ENCODE peak calls at places on chromosomes 5 and 9, in four cellular contexts. One of them, this sample, is unnamed.

GRCh38 chr9:32550046-32550608 is 2.0 kb upstream of the SMIM27 start:
- DNase-seq in BJ: no peak
- DNase-seq in A549: peak
- DNase-seq in AG04449: no peak
- DNase-seq in this sample: peak

GRCh38 chr5:28926422-28926821 is 1888.0 kb upstream of the CDH9 start:
- DNase-seq in AG04449: no peak
- DNase-seq in BJ: no peak
- DNase-seq in A549: no peak
- DNase-seq in this sample: no peak

GRCh38 chr5:75509956-75510355 is 1.5 kb downstream of the CERT1 start:
- DNase-seq in BJ: no peak
- DNase-seq in A549: no peak
- DNase-seq in AG04449: peak
- DNase-seq in this sample: no peak

GRCh38 chr5:57216714-57217113 is 42.9 kb downstream of the GPBP1 start:
- DNase-seq in BJ: no peak
- DNase-seq in AG04449: no peak
- DNase-seq in A549: no peak
- DNase-seq in this sample: no peak

GRCh38 chr5:95631991-95632675 is 12.2 kb downstream of the GPR150 start:
- DNase-seq in A549: no peak
- DNase-seq in BJ: no peak
- DNase-seq in AG04449: no peak
- DNase-seq in this sample: peak

GRCh38 chr5:83683836-83684235 is 36.8 kb downstream of the HAPLN1 start:
- DNase-seq in AG04449: no peak
- DNase-seq in A549: no peak
- DNase-seq in BJ: no peak
- DNase-seq in this sample: no peak

GRCh38 chr9:95383198-95383673 is 65.7 kb upstream of the FANCC start:
- DNase-seq in AG04449: peak
- DNase-seq in BJ: peak
- DNase-seq in A549: peak
- DNase-seq in this sample: no peak

GRCh38 chr5:81080809-81081460 is 120.8 kb downstream of the RASGRF2 start:
- DNase-seq in AG04449: no peak
- DNase-seq in A549: no peak
- DNase-seq in BJ: no peak
- DNase-seq in this sample: no peak

GRCh38 chr5:174503461-174504265 is 220.7 kb upstream of the MSX2 start:
- DNase-seq in AG04449: peak
- DNase-seq in A549: peak
- DNase-seq in BJ: peak
- DNase-seq in this sample: no peak

GRCh38 chr5:168282120-168282519 is 9.3 kb upstream of the WWC1 start:
- DNase-seq in BJ: no peak
- DNase-seq in AG04449: peak
- DNase-seq in A549: no peak
- DNase-seq in this sample: no peak

DNA sequence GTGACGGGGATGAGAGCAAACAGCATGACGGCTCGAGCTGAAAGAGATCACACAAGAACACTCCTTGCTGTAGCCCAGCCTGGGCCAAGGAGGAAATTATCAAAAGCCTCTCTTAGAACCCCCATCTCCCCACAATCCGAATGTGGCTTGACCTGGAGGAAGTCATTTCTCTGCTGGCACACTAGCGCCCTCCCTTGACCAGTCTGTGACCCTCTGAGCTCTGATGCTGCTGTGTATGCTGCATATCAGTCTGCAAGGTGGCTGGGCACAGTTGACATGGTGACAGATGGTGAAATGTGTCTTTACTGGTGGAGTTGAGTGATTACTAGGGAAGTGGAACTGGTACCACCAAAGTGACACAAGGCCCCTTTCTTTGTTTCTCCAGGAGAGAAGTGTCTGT is 3.3 kb downstream of the SLC46A2 start:
- DNase-seq in BJ: no peak
- DNase-seq in AG04449: no peak
- DNase-seq in A549: no peak
- DNase-seq in this sample: no peak
- TF ChIP-seq CTCF in BJ: no peak
- TF ChIP-seq CTCF in AG04449: no peak
- TF ChIP-seq CTCF in A549: no peak
- TF ChIP-seq CTCF in this sample: peak

GRCh38 chr9:4764033-4764432 is 23.0 kb upstream of the AK3 start:
- DNase-seq in A549: no peak
- DNase-seq in AG04449: no peak
- DNase-seq in BJ: no peak
- DNase-seq in this sample: no peak

GRCh38 chr9:4768681-4769080 is 24.1 kb upstream of the RCL1 start:
- DNase-seq in AG04449: no peak
- DNase-seq in BJ: no peak
- DNase-seq in A549: no peak
- DNase-seq in this sample: no peak

GRCh38 chr9:4762108-4762888 is 21.3 kb upstream of the AK3 start:
- DNase-seq in A549: peak
- DNase-seq in AG04449: no peak
- DNase-seq in BJ: no peak
- DNase-seq in this sample: peak

GRCh38 chr9:4760122-4760521 is 19.1 kb upstream of the AK3 start:
- DNase-seq in BJ: no peak
- DNase-seq in A549: no peak
- DNase-seq in AG04449: no peak
- DNase-seq in this sample: no peak

DNA sequence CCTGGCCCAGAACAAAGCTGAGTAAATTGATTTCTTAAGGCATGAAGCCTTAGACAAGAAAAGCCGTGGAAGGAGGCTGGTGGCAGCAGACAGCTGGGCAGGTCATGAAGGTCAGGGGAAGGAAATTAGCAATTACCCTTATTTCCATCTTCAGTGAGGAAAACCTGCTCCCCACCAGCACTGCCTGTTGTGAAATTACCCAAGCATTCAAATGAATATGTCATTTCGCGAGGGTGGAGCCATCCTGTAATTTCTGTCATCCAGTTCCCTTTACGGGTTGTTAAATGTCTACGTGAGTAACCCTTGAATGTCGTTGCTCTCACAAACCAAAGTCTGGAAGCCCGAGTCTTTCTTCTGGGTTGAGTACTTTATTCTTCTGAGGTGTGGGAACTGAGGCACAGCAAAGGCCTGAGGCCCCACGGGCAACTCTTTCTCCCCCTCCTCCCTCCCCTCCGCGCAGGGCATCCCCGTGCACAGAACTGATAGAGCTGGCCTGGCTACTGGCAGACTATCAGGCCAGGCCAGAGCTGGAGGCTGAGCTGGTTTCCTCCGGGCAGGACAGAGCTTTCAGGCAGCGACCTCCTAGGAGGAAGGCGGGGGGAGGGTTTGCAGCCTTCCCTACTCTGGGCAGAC is 22.0 kb upstream of the AK3 start:
- DNase-seq in BJ: no peak
- DNase-seq in AG04449: no peak
- DNase-seq in A549: no peak
- DNase-seq in this sample: no peak
- H3K4me3 ChIP-seq in BJ: no peak
- H3K4me3 ChIP-seq in AG04449: no peak
- H3K4me3 ChIP-seq in A549: no peak
- H3K4me3 ChIP-seq in this sample: peak

DNA sequence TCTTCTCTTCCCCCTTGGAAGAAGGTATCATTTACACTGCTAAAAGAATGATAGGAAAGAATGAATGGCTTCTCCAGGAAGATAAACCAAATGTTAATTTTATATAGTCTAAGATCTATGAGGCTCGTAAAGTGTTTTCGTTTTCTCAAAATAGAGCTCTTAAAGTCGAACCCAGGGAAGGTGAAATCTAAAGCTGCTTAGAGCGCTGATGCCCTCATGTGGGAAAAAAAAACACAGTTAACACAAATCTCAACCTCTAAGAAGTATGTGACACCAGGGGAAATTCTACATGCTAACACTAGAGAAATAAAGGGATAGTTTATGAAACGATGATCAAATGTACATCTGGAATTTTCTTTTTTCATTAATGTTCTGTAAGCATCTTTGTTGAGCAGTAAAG is 257.9 kb downstream of the RASEF start:
- DNase-seq in A549: no peak
- DNase-seq in BJ: no peak
- DNase-seq in AG04449: no peak
- DNase-seq in this sample: no peak
- TF ChIP-seq CTCF in A549: no peak
- TF ChIP-seq CTCF in BJ: no peak
- TF ChIP-seq CTCF in AG04449: no peak
- TF ChIP-seq CTCF in this sample: no peak

GRCh38 chr9:13035822-13036221 is 243.7 kb downstream of the MPDZ start:
- DNase-seq in BJ: no peak
- DNase-seq in A549: no peak
- DNase-seq in AG04449: no peak
- DNase-seq in this sample: no peak

GRCh38 chr9:13032585-13032984 is 246.9 kb downstream of the MPDZ start:
- DNase-seq in BJ: no peak
- DNase-seq in A549: no peak
- DNase-seq in AG04449: no peak
- DNase-seq in this sample: no peak

GRCh38 chr9:13034696-13035006 is 244.8 kb downstream of the MPDZ start:
- DNase-seq in A549: no peak
- DNase-seq in BJ: no peak
- DNase-seq in AG04449: no peak
- DNase-seq in this sample: no peak

DNA sequence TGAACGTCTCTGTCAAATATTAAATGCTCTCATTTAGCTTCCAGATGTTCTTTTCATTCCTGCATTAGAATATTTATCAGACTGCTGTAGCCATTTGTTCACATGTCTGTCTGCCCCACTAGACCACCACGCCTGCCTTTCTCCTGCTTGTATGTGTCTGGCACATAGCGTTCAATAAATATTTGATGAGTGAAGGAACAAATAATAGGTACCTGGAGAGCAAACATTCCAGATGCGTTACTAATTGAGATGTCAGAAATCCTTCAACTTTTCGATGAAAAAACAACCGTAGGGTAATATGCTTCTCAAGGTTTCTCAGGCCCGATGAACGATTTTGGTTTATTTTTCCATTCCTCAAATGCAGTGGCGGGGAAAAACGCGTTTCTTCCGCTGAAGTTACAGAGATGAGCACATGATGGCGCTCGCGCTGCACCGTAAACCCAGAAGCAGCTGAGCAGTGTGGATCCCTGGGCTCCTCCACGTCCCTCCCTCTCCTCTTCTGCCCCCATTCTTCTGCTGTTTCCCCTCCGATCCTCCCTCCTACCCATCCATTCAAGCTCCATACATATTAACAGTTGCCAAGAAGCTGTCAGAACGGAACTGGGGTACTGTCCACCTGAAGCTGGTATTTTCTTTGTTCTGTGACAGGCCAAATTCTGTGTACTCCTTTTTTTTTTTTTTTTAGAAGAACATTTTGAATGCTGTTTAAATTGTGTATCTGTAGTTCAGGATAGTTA is 245.4 kb downstream of the MPDZ start:
- DNase-seq in AG04449: no peak
- DNase-seq in A549: peak
- DNase-seq in BJ: no peak
- DNase-seq in this sample: peak
- H3K4me3 ChIP-seq in AG04449: peak
- H3K4me3 ChIP-seq in A549: peak
- H3K4me3 ChIP-seq in BJ: no peak
- H3K4me3 ChIP-seq in this sample: peak

DNA sequence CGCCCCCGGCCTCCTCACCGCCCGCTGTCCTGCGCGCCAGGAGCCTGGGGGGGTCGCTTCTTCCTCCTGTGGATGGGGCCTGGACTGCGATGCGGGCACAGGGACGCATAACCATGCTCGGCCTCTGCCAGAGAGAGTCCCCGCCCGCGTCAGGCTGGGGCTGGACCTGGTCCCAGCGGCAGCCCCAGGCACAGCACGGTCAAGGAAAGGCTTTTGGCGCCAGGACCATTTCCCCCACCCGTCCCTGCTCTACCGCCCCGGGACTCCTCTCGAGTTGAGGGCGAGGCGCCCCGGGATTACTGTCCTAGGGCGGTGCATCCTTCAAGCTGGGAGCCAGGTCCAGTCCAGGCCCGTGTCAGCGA is 356 bp downstream of the MXD3 start:
- DNase-seq in BJ: no peak
- DNase-seq in A549: no peak
- DNase-seq in AG04449: no peak
- DNase-seq in this sample: no peak
- TF ChIP-seq CTCF in BJ: no peak
- TF ChIP-seq CTCF in A549: no peak
- TF ChIP-seq CTCF in AG04449: no peak
- TF ChIP-seq CTCF in this sample: no peak

DNA sequence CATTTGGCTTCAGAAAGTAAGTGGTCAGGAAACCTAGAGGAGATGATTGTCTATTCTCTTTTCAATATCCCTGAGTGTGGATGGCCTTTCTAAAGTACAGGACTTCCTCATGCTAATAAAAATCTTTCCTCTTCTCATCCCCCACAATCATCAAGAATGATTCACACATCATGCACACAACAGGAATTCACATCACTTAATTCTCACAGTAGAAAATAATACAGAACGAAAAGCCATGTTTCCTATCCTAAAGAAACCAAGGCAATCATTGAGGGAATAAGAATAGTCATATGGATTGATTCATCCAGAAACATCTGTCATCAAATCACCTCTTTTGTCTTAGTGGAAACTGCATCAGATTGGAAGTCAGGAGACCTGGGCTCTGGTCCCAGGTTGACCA is 203.1 kb upstream of the PIK3R1 start:
- DNase-seq in BJ: no peak
- DNase-seq in A549: no peak
- DNase-seq in AG04449: no peak
- DNase-seq in this sample: no peak
- H3K4me3 ChIP-seq in BJ: no peak
- H3K4me3 ChIP-seq in A549: no peak
- H3K4me3 ChIP-seq in AG04449: no peak
- H3K4me3 ChIP-seq in this sample: no peak

This sample was measured in epithelial cell of proximal tubule.